ENCODE peak calls at places on chromosomes 7 and 10, in nine cellular contexts. One of them, this sample, is unnamed.

GRCh38 chr7:128115326-128115820 is 84.1 kb upstream of the LRRC4 start:
- DNase-seq in gastrocnemius medialis: no peak
- DNase-seq in uterus: peak
- DNase-seq in prostate gland: no peak
- DNase-seq in cardiac fibroblast: peak
- DNase-seq in bronchial epithelial cell: peak
- DNase-seq in naive thymus-derived CD4-positive, alpha-beta T cell: no peak
- DNase-seq in GM23248: peak
- DNase-seq in epithelial cell of esophagus: peak
- DNase-seq in this sample: no peak

GRCh38 chr10:125144693-125145623 is 15.4 kb downstream of the CTBP2 start:
- DNase-seq in GM23248: peak
- DNase-seq in prostate gland: no peak
- DNase-seq in epithelial cell of esophagus: peak
- DNase-seq in cardiac fibroblast: peak
- DNase-seq in bronchial epithelial cell: peak
- DNase-seq in gastrocnemius medialis: no peak
- DNase-seq in naive thymus-derived CD4-positive, alpha-beta T cell: no peak
- DNase-seq in uterus: peak
- DNase-seq in this sample: no peak

GRCh38 chr7:136869991-136870798 is 1.7 kb downstream of the CHRM2 start:
- DNase-seq in GM23248: peak
- DNase-seq in naive thymus-derived CD4-positive, alpha-beta T cell: no peak
- DNase-seq in cardiac fibroblast: peak
- DNase-seq in bronchial epithelial cell: no peak
- DNase-seq in uterus: no peak
- DNase-seq in gastrocnemius medialis: no peak
- DNase-seq in epithelial cell of esophagus: no peak
- DNase-seq in prostate gland: no peak
- DNase-seq in this sample: no peak

GRCh38 chr7:49714182-49714581 is 59.3 kb upstream of the VWC2 start:
- DNase-seq in GM23248: no peak
- DNase-seq in epithelial cell of esophagus: no peak
- DNase-seq in uterus: no peak
- DNase-seq in gastrocnemius medialis: no peak
- DNase-seq in cardiac fibroblast: no peak
- DNase-seq in prostate gland: no peak
- DNase-seq in bronchial epithelial cell: no peak
- DNase-seq in naive thymus-derived CD4-positive, alpha-beta T cell: no peak
- DNase-seq in this sample: no peak

GRCh38 chr10:93958834-93959233 is 34.9 kb upstream of the PLCE1 start:
- DNase-seq in gastrocnemius medialis: peak
- DNase-seq in bronchial epithelial cell: no peak
- DNase-seq in prostate gland: no peak
- DNase-seq in uterus: no peak
- DNase-seq in epithelial cell of esophagus: no peak
- DNase-seq in naive thymus-derived CD4-positive, alpha-beta T cell: no peak
- DNase-seq in GM23248: no peak
- DNase-seq in cardiac fibroblast: no peak
- DNase-seq in this sample: no peak

GRCh38 chr7:55070271-55070743 is 51.5 kb downstream of the EGFR start:
- DNase-seq in bronchial epithelial cell: no peak
- DNase-seq in prostate gland: no peak
- DNase-seq in epithelial cell of esophagus: no peak
- DNase-seq in cardiac fibroblast: no peak
- DNase-seq in gastrocnemius medialis: no peak
- DNase-seq in naive thymus-derived CD4-positive, alpha-beta T cell: no peak
- DNase-seq in GM23248: no peak
- DNase-seq in uterus: no peak
- DNase-seq in this sample: no peak

GRCh38 chr7:44460325-44460724 is 30.1 kb downstream of the NUDCD3 start:
- DNase-seq in bronchial epithelial cell: peak
- DNase-seq in epithelial cell of esophagus: peak
- DNase-seq in cardiac fibroblast: no peak
- DNase-seq in GM23248: no peak
- DNase-seq in gastrocnemius medialis: no peak
- DNase-seq in uterus: no peak
- DNase-seq in naive thymus-derived CD4-positive, alpha-beta T cell: peak
- DNase-seq in prostate gland: no peak
- DNase-seq in this sample: peak

GRCh38 chr10:132142396-132143161 is 44.2 kb upstream of the DPYSL4 start:
- DNase-seq in gastrocnemius medialis: no peak
- DNase-seq in prostate gland: no peak
- DNase-seq in bronchial epithelial cell: no peak
- DNase-seq in uterus: no peak
- DNase-seq in cardiac fibroblast: peak
- DNase-seq in epithelial cell of esophagus: no peak
- DNase-seq in naive thymus-derived CD4-positive, alpha-beta T cell: peak
- DNase-seq in GM23248: peak
- DNase-seq in this sample: no peak

GRCh38 chr10:51117794-51118193 is 43.5 kb downstream of the PRKG1 start:
- DNase-seq in GM23248: peak
- DNase-seq in epithelial cell of esophagus: no peak
- DNase-seq in prostate gland: no peak
- DNase-seq in bronchial epithelial cell: no peak
- DNase-seq in naive thymus-derived CD4-positive, alpha-beta T cell: no peak
- DNase-seq in cardiac fibroblast: peak
- DNase-seq in uterus: no peak
- DNase-seq in gastrocnemius medialis: no peak
- DNase-seq in this sample: no peak

GRCh38 chr10:129319934-129320333 is 147.1 kb upstream of the MGMT start:
- DNase-seq in bronchial epithelial cell: no peak
- DNase-seq in prostate gland: no peak
- DNase-seq in naive thymus-derived CD4-positive, alpha-beta T cell: no peak
- DNase-seq in cardiac fibroblast: no peak
- DNase-seq in gastrocnemius medialis: no peak
- DNase-seq in epithelial cell of esophagus: peak
- DNase-seq in uterus: no peak
- DNase-seq in GM23248: no peak
- DNase-seq in this sample: no peak

GRCh38 chr10:89550509-89550908 is 15.1 kb upstream of the SLC16A12 start:
- DNase-seq in uterus: no peak
- DNase-seq in bronchial epithelial cell: no peak
- DNase-seq in cardiac fibroblast: peak
- DNase-seq in naive thymus-derived CD4-positive, alpha-beta T cell: no peak
- DNase-seq in prostate gland: no peak
- DNase-seq in gastrocnemius medialis: no peak
- DNase-seq in epithelial cell of esophagus: no peak
- DNase-seq in GM23248: peak
- DNase-seq in this sample: no peak

GRCh38 chr10:15540729-15541128 is 169.6 kb upstream of the FAM171A1 start:
- DNase-seq in cardiac fibroblast: peak
- DNase-seq in gastrocnemius medialis: no peak
- DNase-seq in bronchial epithelial cell: no peak
- DNase-seq in prostate gland: no peak
- DNase-seq in epithelial cell of esophagus: no peak
- DNase-seq in naive thymus-derived CD4-positive, alpha-beta T cell: no peak
- DNase-seq in uterus: no peak
- DNase-seq in GM23248: peak
- DNase-seq in this sample: no peak

GRCh38 chr10:85610381-85611092 is 756.1 kb downstream of the GRID1 start:
- DNase-seq in GM23248: no peak
- DNase-seq in naive thymus-derived CD4-positive, alpha-beta T cell: no peak
- DNase-seq in gastrocnemius medialis: no peak
- DNase-seq in epithelial cell of esophagus: no peak
- DNase-seq in bronchial epithelial cell: no peak
- DNase-seq in uterus: no peak
- DNase-seq in cardiac fibroblast: no peak
- DNase-seq in prostate gland: no peak
- DNase-seq in this sample: no peak

GRCh38 chr10:21172774-21173432 is 275.8 kb upstream of the NEBL start:
- DNase-seq in naive thymus-derived CD4-positive, alpha-beta T cell: no peak
- DNase-seq in prostate gland: peak
- DNase-seq in GM23248: peak
- DNase-seq in uterus: no peak
- DNase-seq in bronchial epithelial cell: no peak
- DNase-seq in epithelial cell of esophagus: peak
- DNase-seq in cardiac fibroblast: peak
- DNase-seq in gastrocnemius medialis: no peak
- DNase-seq in this sample: no peak

GRCh38 chr10:21173433-21173963 is 276.4 kb upstream of the NEBL start:
- DNase-seq in epithelial cell of esophagus: no peak
- DNase-seq in naive thymus-derived CD4-positive, alpha-beta T cell: no peak
- DNase-seq in GM23248: no peak
- DNase-seq in cardiac fibroblast: no peak
- DNase-seq in bronchial epithelial cell: no peak
- DNase-seq in uterus: no peak
- DNase-seq in prostate gland: no peak
- DNase-seq in gastrocnemius medialis: no peak
- DNase-seq in this sample: no peak

GRCh38 chr10:21171197-21171935 is 274.3 kb upstream of the NEBL start:
- DNase-seq in gastrocnemius medialis: no peak
- DNase-seq in epithelial cell of esophagus: no peak
- DNase-seq in GM23248: no peak
- DNase-seq in cardiac fibroblast: peak
- DNase-seq in uterus: no peak
- DNase-seq in naive thymus-derived CD4-positive, alpha-beta T cell: no peak
- DNase-seq in bronchial epithelial cell: no peak
- DNase-seq in prostate gland: no peak
- DNase-seq in this sample: no peak

GRCh38 chr10:21170216-21170615 is 273.1 kb upstream of the NEBL start:
- DNase-seq in bronchial epithelial cell: no peak
- DNase-seq in gastrocnemius medialis: no peak
- DNase-seq in prostate gland: no peak
- DNase-seq in naive thymus-derived CD4-positive, alpha-beta T cell: no peak
- DNase-seq in uterus: no peak
- DNase-seq in GM23248: no peak
- DNase-seq in cardiac fibroblast: no peak
- DNase-seq in epithelial cell of esophagus: no peak
- DNase-seq in this sample: no peak

DNA sequence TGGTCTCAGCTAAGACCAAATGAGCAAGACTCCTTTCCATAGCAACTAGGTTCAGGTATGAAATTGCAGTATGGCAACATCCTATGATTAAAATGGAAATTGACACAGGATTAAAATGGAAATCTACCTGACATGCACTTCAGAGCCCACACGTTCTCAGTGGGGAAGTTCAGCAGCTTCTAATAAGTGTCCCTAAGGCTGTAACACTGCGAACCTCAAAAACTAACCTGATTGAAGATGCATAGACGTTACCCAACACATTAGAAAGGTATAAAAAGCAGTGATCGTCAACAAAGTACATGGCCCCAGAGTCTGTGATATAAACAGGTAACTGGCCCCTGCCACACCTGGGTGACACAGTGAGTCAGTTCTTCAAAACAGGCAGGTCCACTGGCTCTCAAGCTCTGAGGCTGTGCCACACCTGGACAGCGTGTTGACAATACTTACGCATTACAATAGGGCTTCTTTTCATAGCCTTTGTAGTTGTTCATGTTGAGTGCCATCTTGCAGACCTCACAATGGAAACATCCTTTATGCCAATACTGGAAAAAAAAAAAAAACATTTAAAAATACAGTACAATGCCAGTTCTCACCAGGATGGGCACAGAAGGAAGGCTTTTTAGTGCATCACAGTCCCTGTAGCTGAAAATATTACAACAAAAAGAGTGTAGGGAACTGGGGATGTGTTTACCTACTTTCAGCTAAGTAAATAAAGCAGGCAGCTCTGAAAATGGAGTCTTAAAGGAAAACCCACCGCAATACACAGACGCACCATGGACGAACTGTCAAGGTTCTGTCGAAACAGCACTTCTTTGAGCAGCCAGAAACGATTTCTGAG is 275.0 kb upstream of the NEBL start:
- DNase-seq in gastrocnemius medialis: no peak
- DNase-seq in prostate gland: no peak
- DNase-seq in naive thymus-derived CD4-positive, alpha-beta T cell: no peak
- DNase-seq in GM23248: no peak
- DNase-seq in bronchial epithelial cell: no peak
- DNase-seq in uterus: no peak
- DNase-seq in cardiac fibroblast: no peak
- DNase-seq in epithelial cell of esophagus: peak
- DNase-seq in this sample: no peak
- H3K4me3 ChIP-seq in gastrocnemius medialis: no peak
- H3K4me3 ChIP-seq in prostate gland: peak
- H3K4me3 ChIP-seq in naive thymus-derived CD4-positive, alpha-beta T cell: no peak
- H3K4me3 ChIP-seq in GM23248: no peak
- H3K4me3 ChIP-seq in bronchial epithelial cell: peak
- H3K4me3 ChIP-seq in uterus: no peak
- H3K4me3 ChIP-seq in cardiac fibroblast: peak
- H3K4me3 ChIP-seq in epithelial cell of esophagus: peak
- H3K4me3 ChIP-seq in this sample: no peak

DNA sequence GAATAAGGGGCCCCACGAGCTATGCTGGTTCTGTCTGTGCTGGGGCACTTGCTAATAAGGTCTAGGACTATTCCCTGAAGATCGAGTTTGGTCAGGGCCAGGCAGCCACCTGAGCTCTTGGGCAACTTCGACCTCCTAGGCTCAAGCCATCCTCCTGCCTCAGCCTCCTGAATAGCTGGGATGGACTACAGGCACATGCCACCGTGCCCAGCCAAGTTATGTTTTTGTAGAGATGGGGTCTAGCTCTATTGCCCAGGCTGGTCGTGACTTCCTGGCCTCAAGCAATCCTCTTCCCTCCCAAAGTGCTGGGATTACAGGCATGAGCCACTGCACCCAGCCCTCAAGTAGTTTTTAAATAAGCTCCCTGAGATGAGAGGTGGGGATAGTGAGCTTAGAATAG is 2.9 kb downstream of the ZP3 start:
- DNase-seq in prostate gland: no peak
- DNase-seq in GM23248: no peak
- DNase-seq in gastrocnemius medialis: no peak
- DNase-seq in naive thymus-derived CD4-positive, alpha-beta T cell: no peak
- DNase-seq in uterus: no peak
- DNase-seq in epithelial cell of esophagus: no peak
- DNase-seq in cardiac fibroblast: no peak
- DNase-seq in bronchial epithelial cell: no peak
- DNase-seq in this sample: no peak
- H3K4me3 ChIP-seq in prostate gland: no peak
- H3K4me3 ChIP-seq in GM23248: no peak
- H3K4me3 ChIP-seq in gastrocnemius medialis: no peak
- H3K4me3 ChIP-seq in naive thymus-derived CD4-positive, alpha-beta T cell: no peak
- H3K4me3 ChIP-seq in uterus: no peak
- H3K4me3 ChIP-seq in epithelial cell of esophagus: no peak
- H3K4me3 ChIP-seq in cardiac fibroblast: no peak
- H3K4me3 ChIP-seq in bronchial epithelial cell: no peak
- H3K4me3 ChIP-seq in this sample: no peak

GRCh38 chr7:104945599-104945956 is 68.4 kb upstream of the KMT2E start:
- DNase-seq in gastrocnemius medialis: no peak
- DNase-seq in uterus: no peak
- DNase-seq in prostate gland: no peak
- DNase-seq in naive thymus-derived CD4-positive, alpha-beta T cell: no peak
- DNase-seq in GM23248: no peak
- DNase-seq in bronchial epithelial cell: peak
- DNase-seq in epithelial cell of esophagus: no peak
- DNase-seq in cardiac fibroblast: no peak
- DNase-seq in this sample: no peak
- H3K4me3 ChIP-seq in gastrocnemius medialis: no peak
- H3K4me3 ChIP-seq in uterus: no peak
- H3K4me3 ChIP-seq in prostate gland: no peak
- H3K4me3 ChIP-seq in naive thymus-derived CD4-positive, alpha-beta T cell: peak
- H3K4me3 ChIP-seq in GM23248: peak
- H3K4me3 ChIP-seq in bronchial epithelial cell: no peak
- H3K4me3 ChIP-seq in epithelial cell of esophagus: no peak
- H3K4me3 ChIP-seq in cardiac fibroblast: no peak
- H3K4me3 ChIP-seq in this sample: peak

DNA sequence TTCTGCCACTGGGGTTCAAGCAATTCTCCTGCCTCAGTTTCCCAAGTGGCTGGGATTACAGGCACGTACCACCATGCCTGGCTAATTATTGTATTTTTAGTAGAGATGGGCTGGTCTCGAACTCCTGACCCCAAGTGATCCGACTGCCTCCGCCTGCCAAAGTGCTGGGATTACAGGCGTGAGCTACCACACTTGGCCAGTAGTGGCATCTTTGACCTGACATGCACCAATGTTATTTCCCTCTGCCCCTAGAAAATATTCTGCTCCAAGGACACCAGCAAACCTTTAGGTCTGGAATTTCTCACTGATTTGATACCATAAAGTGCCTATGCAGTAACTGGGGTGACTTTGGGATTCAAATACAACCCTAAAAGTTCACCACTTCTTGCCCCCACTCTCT is 179.4 kb downstream of the ARID5B start:
- DNase-seq in epithelial cell of esophagus: no peak
- DNase-seq in GM23248: no peak
- DNase-seq in bronchial epithelial cell: no peak
- DNase-seq in gastrocnemius medialis: no peak
- DNase-seq in cardiac fibroblast: no peak
- DNase-seq in uterus: no peak
- DNase-seq in naive thymus-derived CD4-positive, alpha-beta T cell: no peak
- DNase-seq in prostate gland: no peak
- DNase-seq in this sample: no peak
- H3K4me3 ChIP-seq in epithelial cell of esophagus: no peak
- H3K4me3 ChIP-seq in GM23248: no peak
- H3K4me3 ChIP-seq in bronchial epithelial cell: no peak
- H3K4me3 ChIP-seq in gastrocnemius medialis: peak
- H3K4me3 ChIP-seq in cardiac fibroblast: no peak
- H3K4me3 ChIP-seq in uterus: no peak
- H3K4me3 ChIP-seq in naive thymus-derived CD4-positive, alpha-beta T cell: no peak
- H3K4me3 ChIP-seq in prostate gland: no peak
- H3K4me3 ChIP-seq in this sample: no peak

This sample was measured in Jurkat, Clone E6-1.